ENCODE peak calls at places on chromosomes 1 and 21, in four cellular contexts. One of them, this sample, is unnamed.

GRCh38 chr1:193919827-193920226 is 733.4 kb upstream of the B3GALT2 start:
- DNase-seq in AG04449: no peak
- DNase-seq in omental fat pad: no peak
- DNase-seq in stomach: no peak
- DNase-seq in this sample: no peak

GRCh38 chr21:17370750-17371325 is 142.0 kb upstream of the CXADR start:
- DNase-seq in AG04449: no peak
- DNase-seq in omental fat pad: no peak
- DNase-seq in stomach: no peak
- DNase-seq in this sample: no peak

GRCh38 chr1:93082313-93082712 is 3.2 kb downstream of the MTF2 start:
- DNase-seq in AG04449: no peak
- DNase-seq in omental fat pad: no peak
- DNase-seq in stomach: no peak
- DNase-seq in this sample: no peak

GRCh38 chr1:65764052-65764451 is 28.6 kb upstream of the PDE4B start:
- DNase-seq in AG04449: no peak
- DNase-seq in omental fat pad: no peak
- DNase-seq in stomach: no peak
- DNase-seq in this sample: no peak

GRCh38 chr21:45120975-45121374 is 46.6 kb downstream of the ADARB1 start:
- DNase-seq in AG04449: no peak
- DNase-seq in omental fat pad: no peak
- DNase-seq in stomach: no peak
- DNase-seq in this sample: no peak

GRCh38 chr1:92486251-92487077 is at the start of gene GFI1:
- DNase-seq in AG04449: no peak
- DNase-seq in omental fat pad: no peak
- DNase-seq in stomach: peak
- DNase-seq in this sample: peak

GRCh38 chr1:108107658-108108057 is 92.5 kb downstream of the SLC25A24 start:
- DNase-seq in AG04449: peak
- DNase-seq in omental fat pad: no peak
- DNase-seq in stomach: no peak
- DNase-seq in this sample: no peak

GRCh38 chr1:94351441-94351840 is 66.7 kb upstream of the ABCD3 start:
- DNase-seq in AG04449: no peak
- DNase-seq in omental fat pad: no peak
- DNase-seq in stomach: no peak
- DNase-seq in this sample: no peak

GRCh38 chr21:44424608-44425306 is 30.6 kb upstream of the LRRC3 start:
- DNase-seq in AG04449: no peak
- DNase-seq in omental fat pad: no peak
- DNase-seq in stomach: no peak
- DNase-seq in this sample: no peak

GRCh38 chr1:1034438-1034759 is 14.5 kb downstream of the AGRN start:
- DNase-seq in AG04449: no peak
- DNase-seq in omental fat pad: no peak
- DNase-seq in stomach: no peak
- DNase-seq in this sample: no peak

GRCh38 chr1:97980530-97980929 is 59.7 kb upstream of the DPYD start:
- DNase-seq in AG04449: no peak
- DNase-seq in omental fat pad: no peak
- DNase-seq in stomach: no peak
- DNase-seq in this sample: no peak

GRCh38 chr1:8314346-8315280 is 3.3 kb upstream of the SLC45A1 start:
- DNase-seq in AG04449: peak
- DNase-seq in omental fat pad: peak
- DNase-seq in stomach: peak
- DNase-seq in this sample: peak

GRCh38 chr1:96178053-96178452 is 543.5 kb upstream of the PTBP2 start:
- DNase-seq in AG04449: no peak
- DNase-seq in omental fat pad: no peak
- DNase-seq in stomach: no peak
- DNase-seq in this sample: no peak

GRCh38 chr1:229388876-229389580 is 44.9 kb downstream of the ACTA1 start:
- DNase-seq in AG04449: peak
- DNase-seq in omental fat pad: no peak
- DNase-seq in stomach: no peak
- DNase-seq in this sample: no peak

GRCh38 chr1:195604287-195604686 is 1004.0 kb downstream of the KCNT2 start:
- DNase-seq in AG04449: peak
- DNase-seq in omental fat pad: no peak
- DNase-seq in stomach: no peak
- DNase-seq in this sample: no peak

GRCh38 chr1:92709738-92710137 is 75.2 kb downstream of the EVI5 start:
- DNase-seq in AG04449: peak
- DNase-seq in omental fat pad: no peak
- DNase-seq in stomach: no peak
- DNase-seq in this sample: no peak

GRCh38 chr1:116711061-116711582 is 43.1 kb upstream of the CD2 start:
- DNase-seq in AG04449: no peak
- DNase-seq in omental fat pad: no peak
- DNase-seq in stomach: no peak
- DNase-seq in this sample: no peak

GRCh38 chr1:14626869-14627607 is 28.6 kb downstream of the KAZN start:
- DNase-seq in AG04449: no peak
- DNase-seq in omental fat pad: no peak
- DNase-seq in stomach: no peak
- DNase-seq in this sample: no peak

GRCh38 chr1:14945132-14946010 is 208.2 kb upstream of the TMEM51 start:
- DNase-seq in AG04449: peak
- DNase-seq in omental fat pad: no peak
- DNase-seq in stomach: peak
- DNase-seq in this sample: peak

GRCh38 chr21:39456665-39457064 is 4.9 kb downstream of the SH3BGR start:
- DNase-seq in AG04449: no peak
- DNase-seq in omental fat pad: no peak
- DNase-seq in stomach: no peak
- DNase-seq in this sample: no peak

GRCh38 chr1:221381858-221382623 is 359.8 kb downstream of the DUSP10 start:
- DNase-seq in AG04449: peak
- DNase-seq in omental fat pad: no peak
- DNase-seq in stomach: no peak
- DNase-seq in this sample: no peak

GRCh38 chr1:47436304-47436978 is 1.4 kb upstream of the FOXD2 start:
- DNase-seq in AG04449: no peak
- DNase-seq in omental fat pad: peak
- DNase-seq in stomach: peak
- DNase-seq in this sample: no peak

GRCh38 chr1:35691571-35692220 is 27.0 kb downstream of the C1orf216 start:
- DNase-seq in AG04449: no peak
- DNase-seq in omental fat pad: no peak
- DNase-seq in stomach: no peak
- DNase-seq in this sample: no peak

GRCh38 chr1:196002906-196003305 is 605.3 kb downstream of the KCNT2 start:
- DNase-seq in AG04449: no peak
- DNase-seq in omental fat pad: no peak
- DNase-seq in stomach: no peak
- DNase-seq in this sample: no peak

GRCh38 chr21:42513151-42513984 is at the start of gene SLC37A1:
- DNase-seq in AG04449: no peak
- DNase-seq in omental fat pad: no peak
- DNase-seq in stomach: peak
- DNase-seq in this sample: no peak

GRCh38 chr1:204979306-204979705 is 63.7 kb upstream of the CNTN2 start:
- DNase-seq in AG04449: no peak
- DNase-seq in omental fat pad: no peak
- DNase-seq in stomach: no peak
- DNase-seq in this sample: no peak

GRCh38 chr1:45542591-45542990 is 8.0 kb upstream of the AKR1A1 start:
- DNase-seq in AG04449: no peak
- DNase-seq in omental fat pad: no peak
- DNase-seq in stomach: peak
- DNase-seq in this sample: no peak

GRCh38 chr1:76336951-76337371 is 262.4 kb downstream of the ST6GALNAC3 start:
- DNase-seq in AG04449: peak
- DNase-seq in omental fat pad: peak
- DNase-seq in stomach: no peak
- DNase-seq in this sample: no peak

DNA sequence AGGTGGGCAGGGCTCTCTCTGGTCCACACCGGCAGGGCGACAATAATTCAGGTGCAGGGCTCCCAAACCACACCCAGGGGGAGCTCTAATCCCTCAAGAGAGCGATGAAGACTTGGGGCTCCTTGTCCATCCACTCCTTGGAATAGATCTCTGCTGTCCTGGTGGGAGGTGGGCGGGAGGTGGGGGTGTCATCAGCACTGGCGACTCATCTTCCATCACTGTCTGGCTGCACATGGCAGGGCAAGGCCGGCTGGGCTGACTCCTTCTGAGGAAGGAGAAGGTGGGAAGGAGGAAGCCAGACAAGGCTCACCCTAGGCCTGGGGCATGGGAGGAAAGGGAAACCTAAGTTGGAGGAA is 29.3 kb downstream of the TNNT2 start:
- DNase-seq in AG04449: no peak
- DNase-seq in omental fat pad: no peak
- DNase-seq in stomach: peak
- DNase-seq in this sample: peak
- TF ChIP-seq CTCF in AG04449: peak
- TF ChIP-seq CTCF in omental fat pad: no peak
- TF ChIP-seq CTCF in stomach: peak
- TF ChIP-seq CTCF in this sample: peak

GRCh38 chr1:70205437-70206118 is at the start of gene LRRC40:
- DNase-seq in AG04449: peak
- DNase-seq in omental fat pad: peak
- DNase-seq in stomach: peak
- DNase-seq in this sample: peak
- TF ChIP-seq CTCF in AG04449: no peak
- TF ChIP-seq CTCF in omental fat pad: no peak
- TF ChIP-seq CTCF in stomach: no peak
- TF ChIP-seq CTCF in this sample: no peak

GRCh38 chr1:81617308-81618027 is 183.3 kb upstream of the ADGRL2 start:
- DNase-seq in AG04449: no peak
- DNase-seq in omental fat pad: no peak
- DNase-seq in stomach: no peak
- DNase-seq in this sample: no peak
- TF ChIP-seq CTCF in AG04449: no peak
- TF ChIP-seq CTCF in omental fat pad: no peak
- TF ChIP-seq CTCF in stomach: no peak
- TF ChIP-seq CTCF in this sample: no peak

DNA sequence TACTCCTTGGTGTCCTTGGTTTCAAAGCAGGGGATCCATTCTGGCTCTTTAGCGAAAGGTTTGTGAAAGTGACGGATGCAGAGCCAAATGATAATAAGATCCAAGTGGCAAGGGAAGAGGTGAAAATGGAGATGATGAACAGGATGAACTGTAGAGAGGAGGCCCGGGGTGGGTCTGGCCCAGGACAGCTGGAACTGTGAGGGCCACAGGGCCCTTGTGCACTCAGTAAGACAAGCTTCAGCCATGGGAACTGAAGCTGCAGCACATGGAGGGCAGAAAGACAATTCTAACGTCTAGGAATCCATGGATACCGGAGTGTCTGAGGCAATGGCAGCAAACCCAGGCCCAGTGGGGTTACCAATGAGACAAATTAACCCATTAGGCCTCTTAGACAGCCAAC is 4.8 kb downstream of the KCNA2 start:
- DNase-seq in AG04449: no peak
- DNase-seq in omental fat pad: no peak
- DNase-seq in stomach: no peak
- DNase-seq in this sample: peak
- TF ChIP-seq CTCF in AG04449: no peak
- TF ChIP-seq CTCF in omental fat pad: no peak
- TF ChIP-seq CTCF in stomach: no peak
- TF ChIP-seq CTCF in this sample: no peak

GRCh38 chr1:112707217-112708001 is 482 bp upstream of the RHOC start:
- DNase-seq in AG04449: peak
- DNase-seq in omental fat pad: peak
- DNase-seq in stomach: peak
- DNase-seq in this sample: peak
- TF ChIP-seq CTCF in AG04449: peak
- TF ChIP-seq CTCF in omental fat pad: peak
- TF ChIP-seq CTCF in stomach: peak
- TF ChIP-seq CTCF in this sample: peak

DNA sequence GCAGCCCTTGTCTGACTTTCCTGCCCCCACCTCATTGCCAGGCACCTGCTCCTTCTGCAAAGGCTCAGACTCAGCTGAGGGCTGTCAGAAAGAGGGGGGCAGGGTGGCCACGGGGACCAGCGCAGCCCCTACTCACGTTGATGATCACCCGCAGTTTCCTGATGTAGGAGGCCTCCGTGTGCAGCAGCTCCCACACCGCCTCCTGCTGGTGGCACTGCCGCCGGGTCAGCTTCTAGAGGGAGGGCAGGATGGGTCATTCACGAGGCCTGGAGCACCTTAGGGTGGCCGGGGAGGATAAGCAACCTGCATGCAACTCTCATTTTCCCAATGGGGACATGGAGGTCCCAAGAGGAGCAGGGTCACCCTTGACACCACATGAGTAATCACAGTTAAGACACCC is 6.4 kb upstream of the TNFRSF25 start:
- DNase-seq in AG04449: no peak
- DNase-seq in omental fat pad: no peak
- DNase-seq in stomach: no peak
- DNase-seq in this sample: no peak
- TF ChIP-seq CTCF in AG04449: peak
- TF ChIP-seq CTCF in omental fat pad: no peak
- TF ChIP-seq CTCF in stomach: no peak
- TF ChIP-seq CTCF in this sample: no peak